ENCODE peak calls at places on chromosomes 6 and 20, in nine cellular contexts. Z is GM23248; X is naive thymus-derived CD4-positive, alpha-beta T cell; T is neuronal stem cell; I is psoas muscle; A is CD8-positive, alpha-beta T cell; M is mucosa of descending colon; P is mesendoderm; B is fibroblast of lung. J is an unnamed sample.
A peak's percentile ranks its signal among the peaks of the same experiment; 100 is the strongest.

GRCh38 chr6:48476257-48476656 is 365.3 kb upstream of the PTCHD4 start:
- DNase-seq in Z (peak; percentile 2), X (no peak), T (peak; percentile 6), I (no peak), A (no peak), M (no peak), P (peak; percentile 66), B (peak; percentile 13), J (peak; percentile 11)

GRCh38 chr6:4208158-4208557 is 72.8 kb upstream of the ECI2 start:
- DNase-seq in Z (no peak), X (no peak), T (no peak), I (no peak), A (no peak), M (no peak), P (no peak), B (no peak), J (no peak)

GRCh38 chr20:58169441-58169840 is 59.0 kb downstream of the ANKRD60 start:
- DNase-seq in Z (peak; percentile 78), X (no peak), T (no peak), I (no peak), A (no peak), M (no peak), P (no peak), B (peak; percentile 94), J (peak; percentile 56)

GRCh38 chr6:15621203-15622044 is 41.4 kb downstream of the DTNBP1 start:
- DNase-seq in Z (peak; percentile 15), X (no peak), T (peak; percentile 23), I (peak; percentile 65), A (no peak), M (peak; percentile 35), P (peak; percentile 76), B (no peak), J (no peak)

GRCh38 chr20:31704225-31705119 is 18.2 kb downstream of the BCL2L1 start:
- DNase-seq in Z (peak; percentile 42), X (no peak), T (no peak), I (no peak), A (no peak), M (peak; percentile 77), P (peak; percentile 88), B (peak; percentile 90), J (peak; percentile 51)

GRCh38 chr6:116444092-116444491 is 17.1 kb upstream of the CALHM6 start:
- DNase-seq in Z (peak; percentile 63), X (peak; percentile 27), T (no peak), I (no peak), A (no peak), M (no peak), P (peak; percentile 40), B (no peak), J (peak; percentile 70)

GRCh38 chr6:51968265-51968664 is 119.1 kb downstream of the PKHD1 start:
- DNase-seq in Z (no peak), X (no peak), T (no peak), I (no peak), A (no peak), M (no peak), P (no peak), B (no peak), J (no peak)

GRCh38 chr6:34512738-34513115 is 43.4 kb downstream of the SPDEF start:
- DNase-seq in Z (no peak), X (no peak), T (no peak), I (peak; percentile 43), A (no peak), M (no peak), P (no peak), B (no peak), J (no peak)

GRCh38 chr6:132490024-132490423 is 22.9 kb downstream of the STX7 start:
- DNase-seq in Z (peak; percentile 90), X (no peak), T (no peak), I (peak; percentile 51), A (no peak), M (no peak), P (no peak), B (no peak), J (no peak)

GRCh38 chr20:41889871-41890224 is 271.7 kb upstream of the CHD6 start:
- DNase-seq in Z (peak; percentile 15), X (no peak), T (no peak), I (no peak), A (no peak), M (no peak), P (peak; percentile 39), B (no peak), J (no peak)

GRCh38 chr6:45787384-45787783 is 228.3 kb downstream of the CLIC5 start:
- DNase-seq in Z (no peak), X (no peak), T (no peak), I (no peak), A (no peak), M (no peak), P (no peak), B (no peak), J (peak; percentile 10)

GRCh38 chr20:60638430-60639098 is 613.5 kb upstream of the CDH4 start:
- DNase-seq in Z (no peak), X (no peak), T (no peak), I (no peak), A (no peak), M (no peak), P (no peak), B (no peak), J (no peak)

GRCh38 chr6:8710668-8711431 is 275.5 kb upstream of the SLC35B3 start:
- DNase-seq in Z (no peak), X (no peak), T (no peak), I (no peak), A (no peak), M (no peak), P (no peak), B (no peak), J (no peak)

GRCh38 chr20:2382833-2383232 is 2.1 kb downstream of the TGM6 start:
- DNase-seq in Z (peak; percentile 69), X (no peak), T (no peak), I (no peak), A (no peak), M (no peak), P (no peak), B (peak; percentile 28), J (no peak)

DNA sequence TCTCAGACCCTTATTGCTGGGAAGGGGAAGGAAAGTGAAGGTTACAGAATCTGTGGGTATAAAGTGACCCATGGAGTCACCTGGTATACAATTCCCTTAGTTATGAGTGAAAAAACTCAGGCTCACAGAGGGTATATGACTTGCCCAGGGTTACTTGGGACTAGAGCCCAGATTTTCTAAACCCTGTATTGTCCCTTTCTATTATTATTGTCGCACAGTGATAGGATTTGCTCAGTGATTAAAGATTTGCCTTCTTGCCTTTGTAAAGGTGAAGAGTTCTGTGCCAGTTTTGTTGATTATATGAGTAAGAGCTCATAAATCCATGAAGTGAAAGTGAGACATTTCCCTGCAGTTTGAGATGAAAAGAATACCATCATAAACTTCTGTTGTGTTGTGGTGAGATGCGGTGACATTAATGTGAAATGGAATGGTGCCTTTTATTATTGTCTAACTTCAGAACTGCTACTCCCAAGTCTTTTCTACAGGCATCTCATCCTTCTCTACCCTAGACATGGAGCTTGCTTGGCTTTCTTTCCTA is 33.6 kb upstream of the ADIG start:
- DNase-seq in Z (no peak), X (no peak), T (no peak), I (no peak), A (no peak), M (no peak), P (no peak), B (no peak), J (no peak)
- H3K36me3 ChIP-seq in Z (peaks cover 57% of the 10 kb centered on the region), X (peaks cover 9% of the 10 kb centered on the region), T (peaks cover 98% of the 10 kb centered on the region), I (peaks cover 9% of the 10 kb centered on the region), A (peaks cover 28% of the 10 kb centered on the region), M (no peaks in the 10 kb centered on the region), P (peaks cover 3% of the 10 kb centered on the region), B (peaks cover 14% of the 10 kb centered on the region), J (peaks cover 81% of the 10 kb centered on the region)

DNA sequence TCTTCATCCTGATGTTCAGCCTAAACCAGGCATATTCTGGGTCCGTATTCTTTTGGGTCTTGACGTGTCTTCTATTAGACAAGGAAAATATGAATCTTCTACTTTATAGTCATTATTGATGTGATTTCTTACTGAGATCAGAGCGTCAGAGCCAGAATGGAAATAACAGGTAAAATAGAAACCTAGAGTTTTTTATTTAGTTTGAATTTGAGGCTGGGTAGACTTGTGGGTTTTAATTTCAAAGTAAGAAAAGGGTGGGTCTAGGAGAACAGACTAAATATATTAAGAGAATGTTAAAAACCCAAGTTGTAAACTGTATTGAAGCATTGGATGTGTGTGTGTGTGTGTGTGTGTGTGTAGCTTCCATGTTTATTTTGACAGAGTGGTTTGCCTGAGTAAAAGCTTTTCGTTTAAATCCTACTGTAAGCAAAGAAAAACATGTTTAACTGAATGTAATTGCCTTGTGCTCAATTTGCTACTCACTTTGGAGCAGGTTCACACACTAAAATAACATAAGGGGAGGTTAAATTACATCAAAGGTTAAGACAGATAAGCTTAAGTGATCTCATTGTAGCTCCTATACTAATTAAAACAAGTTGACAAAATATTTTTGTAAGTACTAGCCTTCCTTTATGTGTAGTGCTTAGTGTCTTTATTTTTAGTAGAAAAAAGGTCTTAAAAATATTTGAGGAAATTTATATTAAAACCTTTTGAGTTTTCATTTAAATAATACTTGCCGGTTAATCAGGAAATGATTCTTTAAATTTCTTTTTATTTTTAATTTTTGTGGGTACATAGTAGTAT is 17.4 kb downstream of the HECA start:
- DNase-seq in Z (no peak), X (no peak), T (no peak), I (no peak), A (no peak), M (no peak), P (no peak), B (peak; percentile 43), J (peak; percentile 23)
- H3K4me1 ChIP-seq in Z (peaks cover 21% of the 10 kb centered on the region), X (peaks cover 65% of the 10 kb centered on the region), T (peaks cover 8% of the 10 kb centered on the region), I (peaks cover 74% of the 10 kb centered on the region), A (peaks cover 86% of the 10 kb centered on the region), M (peaks cover 36% of the 10 kb centered on the region), P (no peaks in the 10 kb centered on the region), B (peaks cover 7% of the 10 kb centered on the region), J (peaks cover 40% of the 10 kb centered on the region)

GRCh38 chr6:13810688-13811446 is 3.5 kb downstream of the MCUR1 start:
- DNase-seq in Z (peak; percentile 51), X (no peak), T (no peak), I (no peak), A (no peak), M (no peak), P (no peak), B (peak; percentile 14), J (peak; percentile 24)

GRCh38 chr6:13811627-13812358 is 2.6 kb downstream of the MCUR1 start:
- DNase-seq in Z (no peak), X (no peak), T (no peak), I (no peak), A (no peak), M (peak; percentile 39), P (no peak), B (no peak), J (no peak)

GRCh38 chr6:13813621-13814175 is 659 bp downstream of the MCUR1 start:
- DNase-seq in Z (peak; percentile 75), X (no peak), T (peak; percentile 78), I (peak; percentile 77), A (no peak), M (peak; percentile 87), P (peak; percentile 96), B (peak; percentile 76), J (peak; percentile 85)

GRCh38 chr6:13813011-13813410 is 1.3 kb downstream of the MCUR1 start:
- DNase-seq in Z (peak; percentile 22), X (no peak), T (no peak), I (no peak), A (no peak), M (no peak), P (no peak), B (no peak), J (peak; percentile 6)

GRCh38 chr6:13812359-13812642 is 2.1 kb downstream of the MCUR1 start:
- DNase-seq in Z (no peak), X (no peak), T (no peak), I (no peak), A (no peak), M (no peak), P (no peak), B (no peak), J (no peak)
- H3K4me3 ChIP-seq in Z (no peak overlapping the region), X (no peak overlapping the region), T (no peak overlapping the region), I (peak overlapping the region; percentile 12), A (no peak overlapping the region), M (no peak overlapping the region), P (no peak overlapping the region), B (no peak overlapping the region), J (no peak overlapping the region)

GRCh38 chr20:51356871-51357270 is 185.6 kb downstream of the NFATC2 start:
- DNase-seq in Z (no peak), X (no peak), T (no peak), I (peak; percentile 5), A (no peak), M (no peak), P (no peak), B (no peak), J (no peak)
- H3K36me3 ChIP-seq in Z (no peaks in the 10 kb centered on the region), X (no peaks in the 10 kb centered on the region), T (no peaks in the 10 kb centered on the region), I (no peaks in the 10 kb centered on the region), A (no peaks in the 10 kb centered on the region), M (no peaks in the 10 kb centered on the region), P (no peaks in the 10 kb centered on the region), B (no peaks in the 10 kb centered on the region), J (no peaks in the 10 kb centered on the region)